ENCODE peak calls at places on chromosomes 3 and 15, in four cellular contexts. H is stomach, Z is K562, K is HCT116. Y is an unnamed sample.

GRCh38 chr15:41923424-41923999 is 29.7 kb upstream of the SPTBN5 start:
- DNase-seq in K (no peak), H (no peak), Z (no peak), Y (no peak)

GRCh38 chr3:50599716-50600118 is 11.9 kb downstream of the CISH start:
- DNase-seq in H (no peak), Z (no peak), K (no peak), Y (no peak)

GRCh38 chr3:123660276-123660675 is 75.4 kb upstream of the HACD2 start:
- DNase-seq in H (no peak), K (no peak), Z (no peak), Y (no peak)

GRCh38 chr15:85649372-85649771 is 145.4 kb downstream of the KLHL25 start:
- DNase-seq in Z (no peak), H (no peak), K (no peak), Y (no peak)

GRCh38 chr3:143171656-143172055 is 52.1 kb downstream of the CHST2 start:
- DNase-seq in H (no peak), Z (no peak), K (no peak), Y (no peak)

GRCh38 chr3:78204977-78205376 is 1165.1 kb downstream of the ROBO2 start:
- DNase-seq in Z (no peak), H (no peak), K (no peak), Y (no peak)

GRCh38 chr15:51759557-51760070 is 8.2 kb downstream of the TMOD2 start:
- DNase-seq in K (no peak), H (no peak), Z (peak; percentile 35), Y (no peak)

GRCh38 chr15:20348291-20348899 is 193.2 kb downstream of the GOLGA6L6 start:
- DNase-seq in K (no peak), H (no peak), Z (no peak), Y (no peak)

GRCh38 chr3:100254168-100254777 is 6.5 kb upstream of the TBC1D23 start:
- DNase-seq in K (peak; percentile 73), Z (peak; percentile 28), H (peak; percentile 47), Y (peak; percentile 23)

GRCh38 chr15:51186121-51186795 is 91.6 kb upstream of the TNFAIP8L3 start:
- DNase-seq in H (no peak), K (no peak), Z (no peak), Y (no peak)

GRCh38 chr3:155702745-155703581 is 41.9 kb downstream of the PLCH1 start:
- DNase-seq in Z (no peak), K (no peak), H (no peak), Y (no peak)

GRCh38 chr3:16402451-16402850 is 111.0 kb downstream of the RFTN1 start:
- DNase-seq in K (no peak), H (no peak), Z (no peak), Y (no peak)

GRCh38 chr15:57091626-57092025 is 173.2 kb downstream of the TCF12 start:
- DNase-seq in K (no peak), H (no peak), Z (no peak), Y (no peak)

GRCh38 chr15:63043391-63044076 is 987 bp downstream of the TPM1 start:
- DNase-seq in H (no peak), K (no peak), Z (no peak), Y (no peak)

DNA sequence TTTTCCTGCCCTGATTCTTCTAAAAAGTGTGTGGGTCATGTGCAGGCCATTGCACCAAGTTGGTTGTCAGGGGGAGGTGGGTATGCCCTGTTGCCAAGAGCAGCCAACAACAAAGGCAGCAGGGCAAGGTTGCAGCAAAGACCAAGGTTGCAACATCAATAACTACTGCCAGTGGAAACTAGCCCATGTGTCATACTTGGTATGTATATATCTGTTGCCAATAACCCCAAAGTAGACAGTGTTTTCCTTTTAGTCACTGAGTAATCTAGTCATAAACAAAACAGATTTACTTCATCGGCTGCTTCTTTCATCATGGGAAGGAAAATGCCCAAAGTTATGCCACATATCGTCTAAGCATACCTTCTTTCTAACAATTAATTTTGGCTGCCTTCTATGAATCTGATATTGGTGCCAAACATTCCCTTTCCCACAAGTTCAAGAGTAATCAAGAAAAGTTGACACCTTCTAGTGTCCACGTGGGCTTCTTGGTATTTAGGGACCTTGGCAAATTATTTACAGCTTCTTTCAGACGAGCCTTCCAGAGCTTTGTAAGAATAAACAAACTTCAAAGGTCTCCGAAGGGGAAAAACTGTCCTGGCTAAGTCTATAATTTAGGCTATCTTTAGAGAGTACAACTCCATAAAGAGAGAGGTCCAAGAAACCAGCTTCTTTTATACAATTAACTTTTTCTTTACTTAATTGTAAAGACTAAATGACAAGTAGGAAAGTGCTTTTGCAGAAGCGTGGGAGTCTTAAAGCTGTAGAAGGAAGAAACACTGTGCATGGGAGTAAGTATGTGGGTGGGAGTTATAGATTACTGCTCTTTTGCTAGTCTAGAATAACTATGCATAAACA is 10.1 kb upstream of the MBNL1 start:
- DNase-seq in K (peak; percentile 80), H (peak; percentile 35), Z (no peak), Y (peak; percentile 40)
- TF ChIP-seq POLR2AphosphoS5 in K (no peak), H (peak; percentile 79), Z (no peak), Y (peak; percentile 65)

GRCh38 chr3:149970716-149971402 is at the start of gene PFN2:
- DNase-seq in Z (peak; percentile 75), H (peak; percentile 64), K (peak; percentile 37), Y (peak; percentile 65)
- TF ChIP-seq POLR2A in Z (no peak), H (no peak), K (no peak), Y (peak; percentile 16)

GRCh38 chr3:42050126-42050525 is 41.0 kb upstream of the TRAK1 start:
- DNase-seq in K (no peak), H (no peak), Z (no peak), Y (no peak)

GRCh38 chr3:42053476-42053875 is 37.7 kb upstream of the TRAK1 start:
- DNase-seq in Z (no peak), K (no peak), H (peak; percentile 77), Y (no peak)

GRCh38 chr3:42051384-42052131 is 39.6 kb upstream of the TRAK1 start:
- DNase-seq in H (no peak), K (no peak), Z (no peak), Y (no peak)

GRCh38 chr3:42052867-42053351 is 38.2 kb upstream of the TRAK1 start:
- DNase-seq in H (no peak), Z (no peak), K (no peak), Y (no peak)

GRCh38 chr3:42052132-42052866 is 38.9 kb upstream of the TRAK1 start:
- DNase-seq in K (no peak), H (no peak), Z (no peak), Y (no peak)
- H3K4me1 ChIP-seq in K (peaks cover 12% of the 10 kb centered on the region), H (peaks cover 53% of the 10 kb centered on the region), Z (peaks cover 3% of the 10 kb centered on the region), Y (no peaks in the 10 kb centered on the region)

GRCh38 chr3:177522051-177522450 is 324.8 kb upstream of the TBL1XR1 start:
- DNase-seq in Z (no peak), H (no peak), K (no peak), Y (no peak)
- TF ChIP-seq POLR2AphosphoS5 in Z (no peak), H (no peak), K (no peak), Y (no peak)

DNA sequence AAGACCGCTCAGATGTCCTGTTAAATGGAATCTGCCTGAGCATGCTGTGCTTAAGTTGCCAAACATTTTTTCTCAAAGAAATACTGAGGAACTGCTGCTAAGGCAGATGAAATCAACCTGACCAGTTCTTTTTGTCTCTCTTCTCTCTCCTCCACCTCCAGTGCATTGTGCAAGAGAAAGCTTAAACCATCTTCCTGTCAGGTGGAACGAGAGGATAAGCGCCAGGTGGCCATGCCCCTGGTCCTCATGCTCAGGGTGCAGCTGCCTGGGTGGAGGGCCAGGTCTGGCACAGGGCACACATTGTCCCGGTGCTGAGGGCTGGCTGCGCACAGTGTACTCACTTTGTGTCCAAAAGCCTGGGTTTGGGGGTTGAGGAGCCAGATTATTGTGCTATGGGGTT is 176.2 kb upstream of the TP63 start:
- DNase-seq in Z (no peak), K (no peak), H (no peak), Y (peak; percentile 31)
- TF ChIP-seq POLR2A in Z (no peak), K (no peak), H (no peak), Y (no peak)

GRCh38 chr15:73607405-73607804 is 25.8 kb downstream of the NPTN start:
- DNase-seq in H (no peak), K (no peak), Z (no peak), Y (no peak)
- H3K4me1 ChIP-seq in H (peaks cover 75% of the 10 kb centered on the region), K (peaks cover 5% of the 10 kb centered on the region), Z (no peaks in the 10 kb centered on the region), Y (peaks cover 2% of the 10 kb centered on the region)

GRCh38 chr3:124920718-124921117 is 13.8 kb downstream of the MUC13 start:
- DNase-seq in Z (no peak), K (no peak), H (no peak), Y (peak; percentile 21)

GRCh38 chr3:124919756-124920155 is 14.8 kb downstream of the MUC13 start:
- DNase-seq in H (no peak), K (no peak), Z (no peak), Y (no peak)

GRCh38 chr3:124918524-124918923 is 16.0 kb downstream of the MUC13 start:
- DNase-seq in K (no peak), Z (no peak), H (no peak), Y (no peak)

GRCh38 chr3:124916837-124917409 is 17.6 kb downstream of the MUC13 start:
- DNase-seq in Z (no peak), H (no peak), K (no peak), Y (no peak)

GRCh38 chr3:124915254-124915653 is 19.3 kb downstream of the MUC13 start:
- DNase-seq in H (no peak), K (no peak), Z (no peak), Y (no peak)
- TF ChIP-seq POLR2AphosphoS5 in H (no peak), K (no peak), Z (no peak), Y (no peak)